ENCODE peak calls at places on chromosomes 3 and 15, in ten cellular contexts. C is putamen; O is stomach; T is endothelial cell; W is germinal center; X is SK-N-MC; E is A172; L is activated T-cell treated with anti-CD3 and anti-CD28 coated beads, Interleukin-2, amount 50 U/mL, for 72 hours; U is NCI-H524; D is MV-4-11. M is an unnamed sample.

GRCh38 chr15:73599934-73600333 is 33.3 kb downstream of the NPTN start:
- DNase-seq in C (no peak), O (no peak), T (no peak), W (no peak), X (no peak), E (peak; percentile 49), L (no peak), U (no peak), D (no peak), M (no peak)

GRCh38 chr15:94100814-94101213 is 130.5 kb upstream of the MCTP2 start:
- DNase-seq in C (no peak), O (no peak), T (no peak), W (no peak), X (no peak), E (no peak), L (no peak), U (no peak), D (no peak), M (no peak)

GRCh38 chr3:9946112-9947024 is 5.8 kb downstream of the PRRT3 start:
- DNase-seq in C (peak; percentile 87), O (peak; percentile 92), T (peak; percentile 92), W (peak; percentile 75), X (no peak), E (no peak), L (peak; percentile 82), U (peak; percentile 89), D (no peak), M (peak; percentile 65)

GRCh38 chr15:67955256-67955655 is 98.9 kb upstream of the PIAS1 start:
- DNase-seq in C (no peak), O (no peak), T (no peak), W (no peak), X (peak; percentile 73), E (no peak), L (no peak), U (no peak), D (peak; percentile 79), M (no peak)

GRCh38 chr3:95626107-95626506 is 1188.3 kb upstream of the EPHA6 start:
- DNase-seq in C (no peak), O (no peak), T (no peak), W (no peak), X (no peak), E (no peak), L (no peak), U (no peak), D (no peak), M (no peak)

GRCh38 chr15:81940467-81941451 is 105.1 kb downstream of the MEX3B start:
- DNase-seq in C (no peak), O (no peak), T (no peak), W (no peak), X (no peak), E (peak; percentile 41), L (no peak), U (peak; percentile 86), D (no peak), M (no peak)

GRCh38 chr15:83613716-83614115 is 40.2 kb upstream of the ADAMTSL3 start:
- DNase-seq in C (peak; percentile 15), O (no peak), T (no peak), W (no peak), X (no peak), E (peak; percentile 54), L (no peak), U (no peak), D (no peak), M (no peak)

GRCh38 chr3:48425281-48425812 is 4.5 kb downstream of the PLXNB1 start:
- DNase-seq in C (peak; percentile 75), O (peak; percentile 43), T (no peak), W (no peak), X (no peak), E (no peak), L (no peak), U (no peak), D (no peak), M (no peak)

GRCh38 chr3:171407746-171408145 is 52.5 kb downstream of the TNIK start:
- DNase-seq in C (no peak), O (no peak), T (no peak), W (no peak), X (no peak), E (peak; percentile 79), L (peak; percentile 3), U (no peak), D (no peak), M (no peak)

GRCh38 chr3:160566499-160566898 is 1.1 kb upstream of the KPNA4 start:
- DNase-seq in C (peak; percentile 9), O (no peak), T (no peak), W (no peak), X (no peak), E (no peak), L (no peak), U (no peak), D (no peak), M (no peak)

GRCh38 chr15:101088311-101088710 is 163.5 kb downstream of the CHSY1 start:
- DNase-seq in C (no peak), O (no peak), T (no peak), W (no peak), X (no peak), E (no peak), L (no peak), U (no peak), D (no peak), M (no peak)

GRCh38 chr3:86147119-86147518 is 843.8 kb downstream of the VGLL3 start:
- DNase-seq in C (no peak), O (no peak), T (no peak), W (no peak), X (no peak), E (no peak), L (no peak), U (no peak), D (no peak), M (no peak)

GRCh38 chr3:170690133-170690981 is 104.5 kb upstream of the SLC7A14 start:
- DNase-seq in C (peak; percentile 48), O (peak; percentile 77), T (peak; percentile 71), W (peak; percentile 68), X (no peak), E (peak; percentile 63), L (peak; percentile 50), U (peak; percentile 63), D (peak; percentile 11), M (no peak)

GRCh38 chr3:107710851-107711250 is 188.1 kb downstream of the BBX start:
- DNase-seq in C (no peak), O (no peak), T (no peak), W (no peak), X (no peak), E (peak; percentile 70), L (no peak), U (peak; percentile 14), D (no peak), M (no peak)

GRCh38 chr3:94043285-94043684 is 14.9 kb upstream of the STX19 start:
- DNase-seq in C (no peak), O (no peak), T (no peak), W (no peak), X (no peak), E (no peak), L (no peak), U (no peak), D (no peak), M (no peak)

GRCh38 chr15:28255965-28256364 is 66.0 kb downstream of the HERC2 start:
- DNase-seq in C (no peak), O (no peak), T (no peak), W (no peak), X (no peak), E (no peak), L (no peak), U (no peak), D (no peak), M (no peak)

GRCh38 chr3:152688313-152688712 is 146.6 kb upstream of the P2RY1 start:
- DNase-seq in C (no peak), O (no peak), T (no peak), W (no peak), X (peak; percentile 40), E (peak; percentile 11), L (no peak), U (peak; percentile 34), D (no peak), M (no peak)

GRCh38 chr3:65617209-65617608 is 421.5 kb downstream of the MAGI1 start:
- DNase-seq in C (no peak), O (no peak), T (no peak), W (no peak), X (no peak), E (no peak), L (no peak), U (no peak), D (no peak), M (no peak)

GRCh38 chr15:75570119-75570518 is 9.0 kb downstream of the PTPN9 start:
- DNase-seq in C (peak; percentile 9), O (no peak), T (no peak), W (no peak), X (no peak), E (no peak), L (no peak), U (no peak), D (no peak), M (peak; percentile 40)

GRCh38 chr3:119700920-119701734 is 1.7 kb upstream of the CFAP91 start:
- DNase-seq in C (no peak), O (no peak), T (no peak), W (no peak), X (no peak), E (no peak), L (no peak), U (no peak), D (no peak), M (no peak)

GRCh38 chr15:82086243-82086995 is 40.6 kb upstream of the MEX3B start:
- DNase-seq in C (no peak), O (no peak), T (no peak), W (no peak), X (no peak), E (no peak), L (no peak), U (no peak), D (no peak), M (no peak)

GRCh38 chr15:38860253-38860652 is 295.6 kb upstream of the RASGRP1 start:
- DNase-seq in C (no peak), O (no peak), T (no peak), W (no peak), X (no peak), E (no peak), L (no peak), U (no peak), D (peak; percentile 72), M (no peak)

GRCh38 chr15:96402403-96402802 is 71.9 kb downstream of the NR2F2 start:
- DNase-seq in C (no peak), O (no peak), T (no peak), W (no peak), X (no peak), E (no peak), L (no peak), U (peak; percentile 78), D (no peak), M (no peak)

GRCh38 chr15:48191574-48192225 is at the start of gene CTXN2:
- DNase-seq in C (peak; percentile 52), O (no peak), T (peak; percentile 11), W (no peak), X (no peak), E (no peak), L (no peak), U (peak; percentile 86), D (no peak), M (no peak)

GRCh38 chr3:41711656-41712055 is 250.2 kb downstream of the ULK4 start:
- DNase-seq in C (no peak), O (no peak), T (no peak), W (no peak), X (no peak), E (no peak), L (no peak), U (no peak), D (peak; percentile 81), M (no peak)

GRCh38 chr15:48596415-48596814 is 49.1 kb downstream of the FBN1 start:
- DNase-seq in C (no peak), O (no peak), T (no peak), W (no peak), X (no peak), E (no peak), L (no peak), U (no peak), D (peak; percentile 60), M (no peak)

GRCh38 chr15:73716417-73716816 is 32.2 kb downstream of the CD276 start:
- DNase-seq in C (no peak), O (peak; percentile 51), T (no peak), W (no peak), X (no peak), E (no peak), L (no peak), U (no peak), D (no peak), M (no peak)

GRCh38 chr15:83626171-83626802 is 27.6 kb upstream of the ADAMTSL3 start:
- DNase-seq in C (no peak), O (no peak), T (no peak), W (no peak), X (no peak), E (peak; percentile 74), L (peak; percentile 24), U (no peak), D (no peak), M (no peak)